ENCODE peak calls at places on chromosomes 7 and 10, in seven cellular contexts. One of them, this sample, is unnamed. For H3K4me1, the result is how much of the 10 kb centered on the place peaks cover.

GRCh38 chr10:88890681-88891371 is 10.8 kb downstream of the STAMBPL1 start:
- DNase-seq in adrenal gland: no peak
- DNase-seq in sigmoid colon: no peak
- DNase-seq in heart left ventricle: no peak
- DNase-seq in HCT116: no peak
- DNase-seq in ovary: no peak
- DNase-seq in HepG2: no peak
- DNase-seq in this sample: no peak

GRCh38 chr10:97903128-97904025 is 53.7 kb downstream of the GOLGA7B start:
- DNase-seq in adrenal gland: no peak
- DNase-seq in sigmoid colon: no peak
- DNase-seq in heart left ventricle: no peak
- DNase-seq in HCT116: no peak
- DNase-seq in ovary: no peak
- DNase-seq in HepG2: no peak
- DNase-seq in this sample: no peak

GRCh38 chr7:98136423-98136822 is 29.8 kb downstream of the LMTK2 start:
- DNase-seq in adrenal gland: no peak
- DNase-seq in sigmoid colon: no peak
- DNase-seq in heart left ventricle: no peak
- DNase-seq in HCT116: no peak
- DNase-seq in ovary: no peak
- DNase-seq in HepG2: peak
- DNase-seq in this sample: no peak

GRCh38 chr10:96272256-96272985 is 1.1 kb upstream of the BLNK start:
- DNase-seq in adrenal gland: no peak
- DNase-seq in sigmoid colon: no peak
- DNase-seq in heart left ventricle: no peak
- DNase-seq in HCT116: no peak
- DNase-seq in ovary: no peak
- DNase-seq in HepG2: no peak
- DNase-seq in this sample: no peak

GRCh38 chr10:30491204-30491603 is 57.2 kb downstream of the MAP3K8 start:
- DNase-seq in adrenal gland: no peak
- DNase-seq in sigmoid colon: no peak
- DNase-seq in heart left ventricle: no peak
- DNase-seq in HCT116: no peak
- DNase-seq in ovary: no peak
- DNase-seq in HepG2: no peak
- DNase-seq in this sample: peak

GRCh38 chr7:108203433-108204002 is 73.4 kb upstream of the LAMB4 start:
- DNase-seq in adrenal gland: no peak
- DNase-seq in sigmoid colon: no peak
- DNase-seq in heart left ventricle: no peak
- DNase-seq in HCT116: no peak
- DNase-seq in ovary: no peak
- DNase-seq in HepG2: no peak
- DNase-seq in this sample: no peak

GRCh38 chr7:137987968-137988367 is 13.9 kb downstream of the CREB3L2 start:
- DNase-seq in adrenal gland: no peak
- DNase-seq in sigmoid colon: no peak
- DNase-seq in heart left ventricle: no peak
- DNase-seq in HCT116: no peak
- DNase-seq in ovary: no peak
- DNase-seq in HepG2: no peak
- DNase-seq in this sample: no peak

GRCh38 chr7:47502240-47502877 is 79.6 kb downstream of the TNS3 start:
- DNase-seq in adrenal gland: no peak
- DNase-seq in sigmoid colon: no peak
- DNase-seq in heart left ventricle: no peak
- DNase-seq in HCT116: no peak
- DNase-seq in ovary: no peak
- DNase-seq in HepG2: no peak
- DNase-seq in this sample: no peak

GRCh38 chr7:113710310-113711106 is 208.3 kb downstream of the PPP1R3A start:
- DNase-seq in adrenal gland: peak
- DNase-seq in sigmoid colon: no peak
- DNase-seq in heart left ventricle: no peak
- DNase-seq in HCT116: peak
- DNase-seq in ovary: no peak
- DNase-seq in HepG2: peak
- DNase-seq in this sample: peak

GRCh38 chr7:106757846-106758245 is 96.9 kb upstream of the CCDC71L start:
- DNase-seq in adrenal gland: peak
- DNase-seq in sigmoid colon: peak
- DNase-seq in heart left ventricle: peak
- DNase-seq in HCT116: no peak
- DNase-seq in ovary: no peak
- DNase-seq in HepG2: no peak
- DNase-seq in this sample: peak

GRCh38 chr10:86392723-86393094 is 26.1 kb upstream of the GRID1 start:
- DNase-seq in adrenal gland: peak
- DNase-seq in sigmoid colon: peak
- DNase-seq in heart left ventricle: no peak
- DNase-seq in HCT116: no peak
- DNase-seq in ovary: no peak
- DNase-seq in HepG2: no peak
- DNase-seq in this sample: no peak

GRCh38 chr7:129108583-129108982 is 35.9 kb upstream of the TSPAN33 start:
- DNase-seq in adrenal gland: no peak
- DNase-seq in sigmoid colon: no peak
- DNase-seq in heart left ventricle: no peak
- DNase-seq in HCT116: no peak
- DNase-seq in ovary: no peak
- DNase-seq in HepG2: no peak
- DNase-seq in this sample: no peak

GRCh38 chr7:95432606-95433005 is 2.2 kb downstream of the PON2 start:
- DNase-seq in adrenal gland: no peak
- DNase-seq in sigmoid colon: no peak
- DNase-seq in heart left ventricle: no peak
- DNase-seq in HCT116: no peak
- DNase-seq in ovary: no peak
- DNase-seq in HepG2: no peak
- DNase-seq in this sample: no peak

GRCh38 chr10:48254745-48255144 is 19.8 kb downstream of the FRMPD2 start:
- DNase-seq in adrenal gland: no peak
- DNase-seq in sigmoid colon: no peak
- DNase-seq in heart left ventricle: no peak
- DNase-seq in HCT116: no peak
- DNase-seq in ovary: no peak
- DNase-seq in HepG2: no peak
- DNase-seq in this sample: no peak

GRCh38 chr7:139095194-139095659 is 14.3 kb downstream of the ZC3HAV1 start:
- DNase-seq in adrenal gland: no peak
- DNase-seq in sigmoid colon: no peak
- DNase-seq in heart left ventricle: no peak
- DNase-seq in HCT116: no peak
- DNase-seq in ovary: no peak
- DNase-seq in HepG2: no peak
- DNase-seq in this sample: no peak

GRCh38 chr7:157744786-157745601 is 408.2 kb downstream of the DNAJB6 start:
- DNase-seq in adrenal gland: no peak
- DNase-seq in sigmoid colon: no peak
- DNase-seq in heart left ventricle: no peak
- DNase-seq in HCT116: no peak
- DNase-seq in ovary: no peak
- DNase-seq in HepG2: no peak
- DNase-seq in this sample: no peak

GRCh38 chr7:135768064-135768463 is 19.5 kb upstream of the FAM180A start:
- DNase-seq in adrenal gland: no peak
- DNase-seq in sigmoid colon: no peak
- DNase-seq in heart left ventricle: no peak
- DNase-seq in HCT116: no peak
- DNase-seq in ovary: no peak
- DNase-seq in HepG2: no peak
- DNase-seq in this sample: no peak

GRCh38 chr10:114686013-114686412 is 27.9 kb upstream of the ABLIM1 start:
- DNase-seq in adrenal gland: no peak
- DNase-seq in sigmoid colon: no peak
- DNase-seq in heart left ventricle: no peak
- DNase-seq in HCT116: no peak
- DNase-seq in ovary: no peak
- DNase-seq in HepG2: no peak
- DNase-seq in this sample: no peak

GRCh38 chr7:16753102-16753931 is at the start of gene TSPAN13:
- DNase-seq in adrenal gland: peak
- DNase-seq in sigmoid colon: peak
- DNase-seq in heart left ventricle: peak
- DNase-seq in HCT116: peak
- DNase-seq in ovary: peak
- DNase-seq in HepG2: peak
- DNase-seq in this sample: peak
- TF ChIP-seq POLR2A in adrenal gland: peak
- TF ChIP-seq POLR2A in sigmoid colon: no peak
- TF ChIP-seq POLR2A in heart left ventricle: no peak
- TF ChIP-seq POLR2A in HCT116: peak
- TF ChIP-seq POLR2A in ovary: no peak
- TF ChIP-seq POLR2A in HepG2: peak
- TF ChIP-seq POLR2A in this sample: peak

GRCh38 chr10:70510453-70510852 is 31.9 kb downstream of the PALD1 start:
- DNase-seq in adrenal gland: no peak
- DNase-seq in sigmoid colon: no peak
- DNase-seq in heart left ventricle: no peak
- DNase-seq in HCT116: no peak
- DNase-seq in ovary: no peak
- DNase-seq in HepG2: no peak
- DNase-seq in this sample: no peak

GRCh38 chr10:70510904-70511303 is 32.3 kb downstream of the PALD1 start:
- DNase-seq in adrenal gland: no peak
- DNase-seq in sigmoid colon: no peak
- DNase-seq in heart left ventricle: no peak
- DNase-seq in HCT116: no peak
- DNase-seq in ovary: no peak
- DNase-seq in HepG2: no peak
- DNase-seq in this sample: no peak

GRCh38 chr10:70509376-70509775 is 30.8 kb downstream of the PALD1 start:
- DNase-seq in adrenal gland: peak
- DNase-seq in sigmoid colon: no peak
- DNase-seq in heart left ventricle: no peak
- DNase-seq in HCT116: no peak
- DNase-seq in ovary: no peak
- DNase-seq in HepG2: no peak
- DNase-seq in this sample: no peak

GRCh38 chr10:70505908-70506307 is 27.3 kb downstream of the PALD1 start:
- DNase-seq in adrenal gland: no peak
- DNase-seq in sigmoid colon: no peak
- DNase-seq in heart left ventricle: no peak
- DNase-seq in HCT116: no peak
- DNase-seq in ovary: no peak
- DNase-seq in HepG2: no peak
- DNase-seq in this sample: no peak

DNA sequence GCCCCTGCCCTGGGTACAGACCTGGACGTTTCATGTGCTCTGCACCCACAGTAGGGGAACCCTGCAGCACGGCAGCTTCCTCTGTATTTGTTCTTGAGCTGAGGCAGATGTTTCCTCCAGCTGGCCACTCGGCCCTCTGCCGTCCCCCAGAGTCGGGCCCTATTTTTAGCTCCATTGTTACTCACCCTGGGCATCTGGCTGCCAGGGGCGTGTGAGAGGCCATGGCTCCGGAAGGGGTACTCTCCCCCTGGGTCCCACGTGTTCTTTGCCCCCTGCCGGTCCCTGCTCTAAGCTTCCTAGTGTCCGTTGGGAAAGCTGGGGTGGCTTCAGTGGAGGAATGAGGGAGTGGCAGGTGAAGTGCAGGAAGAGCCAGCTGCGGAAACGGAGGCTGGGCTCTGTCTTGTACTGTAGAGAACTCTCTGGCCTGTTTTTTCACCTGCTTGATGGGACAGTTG is 30.4 kb downstream of the PALD1 start:
- DNase-seq in adrenal gland: peak
- DNase-seq in sigmoid colon: peak
- DNase-seq in heart left ventricle: peak
- DNase-seq in HCT116: no peak
- DNase-seq in ovary: peak
- DNase-seq in HepG2: no peak
- DNase-seq in this sample: peak
- TF ChIP-seq CTCF in adrenal gland: no peak
- TF ChIP-seq CTCF in sigmoid colon: no peak
- TF ChIP-seq CTCF in heart left ventricle: no peak
- TF ChIP-seq CTCF in HCT116: no peak
- TF ChIP-seq CTCF in ovary: no peak
- TF ChIP-seq CTCF in HepG2: no peak
- TF ChIP-seq CTCF in this sample: no peak

DNA sequence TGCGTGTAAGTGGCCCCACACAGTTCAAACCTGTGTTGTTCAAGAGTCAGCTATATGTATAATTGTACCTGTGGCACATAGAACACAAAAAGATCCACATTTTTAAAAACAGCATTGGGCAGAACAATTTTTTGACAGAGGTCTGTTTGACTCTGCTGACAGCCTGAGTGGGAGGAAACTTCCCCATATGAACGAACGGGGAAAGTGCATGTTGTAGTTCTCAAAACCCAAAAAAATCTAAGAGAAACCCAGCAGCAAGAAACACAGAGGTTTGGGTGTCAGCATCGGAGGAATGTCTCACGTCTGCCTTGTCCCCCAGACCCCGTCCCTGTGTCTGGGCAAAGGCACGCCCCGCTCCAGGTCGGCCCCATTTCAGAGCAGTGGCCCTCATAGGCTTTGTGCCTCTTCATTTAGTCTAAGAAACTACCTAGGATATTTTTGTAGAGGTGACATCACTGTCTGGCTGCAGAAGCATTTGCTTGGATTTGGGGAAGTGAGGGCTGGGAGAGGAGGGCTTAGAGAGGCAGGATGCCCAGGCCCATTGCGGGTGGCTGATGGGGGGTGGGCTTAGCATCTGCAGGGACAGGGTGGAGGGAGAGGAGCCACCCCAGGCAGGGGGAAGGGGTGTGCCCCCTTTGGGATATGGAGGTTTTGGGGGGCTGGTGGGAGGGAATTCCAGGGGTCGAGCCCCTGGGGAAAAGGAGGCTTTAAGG is 11.0 kb downstream of the CUX1 start:
- DNase-seq in adrenal gland: peak
- DNase-seq in sigmoid colon: peak
- DNase-seq in heart left ventricle: no peak
- DNase-seq in HCT116: no peak
- DNase-seq in ovary: no peak
- DNase-seq in HepG2: no peak
- DNase-seq in this sample: no peak
- H3K4me1 ChIP-seq in adrenal gland: under half
- H3K4me1 ChIP-seq in sigmoid colon: under half
- H3K4me1 ChIP-seq in heart left ventricle: under half
- H3K4me1 ChIP-seq in HCT116: under half
- H3K4me1 ChIP-seq in ovary: under half
- H3K4me1 ChIP-seq in HepG2: under half
- H3K4me1 ChIP-seq in this sample: under half

GRCh38 chr10:71860243-71861029 is 9.4 kb upstream of the PSAP start:
- DNase-seq in adrenal gland: peak
- DNase-seq in sigmoid colon: peak
- DNase-seq in heart left ventricle: peak
- DNase-seq in HCT116: peak
- DNase-seq in ovary: peak
- DNase-seq in HepG2: peak
- DNase-seq in this sample: peak
- TF ChIP-seq POLR2A in adrenal gland: peak
- TF ChIP-seq POLR2A in sigmoid colon: no peak
- TF ChIP-seq POLR2A in heart left ventricle: no peak
- TF ChIP-seq POLR2A in HCT116: no peak
- TF ChIP-seq POLR2A in ovary: no peak
- TF ChIP-seq POLR2A in HepG2: peak
- TF ChIP-seq POLR2A in this sample: peak

This sample was measured in body of pancreas.